ENCODE peak calls at places on chromosomes 6 and 20, in eight cellular contexts. One of them, this sample, is unnamed.

GRCh38 chr20:49668181-49668877 is 45.3 kb downstream of the B4GALT5 start:
- DNase-seq in astrocyte of the spinal cord: no peak
- DNase-seq in pancreas: no peak
- DNase-seq in hepatocyte: no peak
- DNase-seq in fibroblast of the aortic adventitia: no peak
- DNase-seq in brain microvascular endothelial cell: no peak
- DNase-seq in fibroblast of pulmonary artery: no peak
- DNase-seq in choroid plexus epithelial cell: no peak
- DNase-seq in this sample: peak

GRCh38 chr6:74991573-74992332 is 214.1 kb downstream of the COL12A1 start:
- DNase-seq in hepatocyte: no peak
- DNase-seq in fibroblast of the aortic adventitia: peak
- DNase-seq in fibroblast of pulmonary artery: peak
- DNase-seq in pancreas: no peak
- DNase-seq in astrocyte of the spinal cord: peak
- DNase-seq in brain microvascular endothelial cell: peak
- DNase-seq in choroid plexus epithelial cell: peak
- DNase-seq in this sample: no peak

GRCh38 chr6:33212857-33213165 is 4.5 kb downstream of the RING1 start:
- DNase-seq in hepatocyte: no peak
- DNase-seq in fibroblast of pulmonary artery: peak
- DNase-seq in brain microvascular endothelial cell: no peak
- DNase-seq in fibroblast of the aortic adventitia: no peak
- DNase-seq in astrocyte of the spinal cord: no peak
- DNase-seq in choroid plexus epithelial cell: peak
- DNase-seq in pancreas: no peak
- DNase-seq in this sample: no peak

GRCh38 chr6:25009351-25009750 is 73.6 kb upstream of the RIPOR2 start:
- DNase-seq in choroid plexus epithelial cell: no peak
- DNase-seq in fibroblast of the aortic adventitia: no peak
- DNase-seq in astrocyte of the spinal cord: no peak
- DNase-seq in brain microvascular endothelial cell: no peak
- DNase-seq in pancreas: no peak
- DNase-seq in fibroblast of pulmonary artery: no peak
- DNase-seq in hepatocyte: no peak
- DNase-seq in this sample: no peak

GRCh38 chr20:44728835-44729342 is 13.7 kb downstream of the CCN5 start:
- DNase-seq in choroid plexus epithelial cell: peak
- DNase-seq in astrocyte of the spinal cord: peak
- DNase-seq in brain microvascular endothelial cell: peak
- DNase-seq in fibroblast of pulmonary artery: peak
- DNase-seq in pancreas: no peak
- DNase-seq in hepatocyte: peak
- DNase-seq in fibroblast of the aortic adventitia: peak
- DNase-seq in this sample: peak

GRCh38 chr20:62891111-62891510 is 29.5 kb upstream of the TCFL5 start:
- DNase-seq in pancreas: no peak
- DNase-seq in fibroblast of the aortic adventitia: no peak
- DNase-seq in choroid plexus epithelial cell: peak
- DNase-seq in brain microvascular endothelial cell: no peak
- DNase-seq in fibroblast of pulmonary artery: peak
- DNase-seq in astrocyte of the spinal cord: no peak
- DNase-seq in hepatocyte: no peak
- DNase-seq in this sample: no peak

GRCh38 chr6:105292689-105293339 is 110.1 kb downstream of the PREP start:
- DNase-seq in fibroblast of pulmonary artery: no peak
- DNase-seq in astrocyte of the spinal cord: no peak
- DNase-seq in pancreas: no peak
- DNase-seq in fibroblast of the aortic adventitia: no peak
- DNase-seq in hepatocyte: no peak
- DNase-seq in choroid plexus epithelial cell: no peak
- DNase-seq in brain microvascular endothelial cell: no peak
- DNase-seq in this sample: no peak

GRCh38 chr6:110741517-110741916 is 73.8 kb downstream of the CDK19 start:
- DNase-seq in brain microvascular endothelial cell: no peak
- DNase-seq in pancreas: no peak
- DNase-seq in fibroblast of pulmonary artery: no peak
- DNase-seq in choroid plexus epithelial cell: no peak
- DNase-seq in hepatocyte: no peak
- DNase-seq in fibroblast of the aortic adventitia: no peak
- DNase-seq in astrocyte of the spinal cord: no peak
- DNase-seq in this sample: no peak

GRCh38 chr6:39664173-39664572 is 61.0 kb downstream of the KIF6 start:
- DNase-seq in astrocyte of the spinal cord: no peak
- DNase-seq in brain microvascular endothelial cell: no peak
- DNase-seq in fibroblast of pulmonary artery: no peak
- DNase-seq in choroid plexus epithelial cell: peak
- DNase-seq in hepatocyte: no peak
- DNase-seq in pancreas: no peak
- DNase-seq in fibroblast of the aortic adventitia: no peak
- DNase-seq in this sample: no peak

GRCh38 chr20:63320616-63321147 is 27.7 kb downstream of the COL20A1 start:
- DNase-seq in hepatocyte: no peak
- DNase-seq in brain microvascular endothelial cell: no peak
- DNase-seq in fibroblast of the aortic adventitia: no peak
- DNase-seq in choroid plexus epithelial cell: no peak
- DNase-seq in fibroblast of pulmonary artery: no peak
- DNase-seq in pancreas: peak
- DNase-seq in astrocyte of the spinal cord: no peak
- DNase-seq in this sample: peak

GRCh38 chr20:52747736-52748135 is 224.4 kb upstream of the TSHZ2 start:
- DNase-seq in fibroblast of pulmonary artery: peak
- DNase-seq in hepatocyte: peak
- DNase-seq in brain microvascular endothelial cell: no peak
- DNase-seq in choroid plexus epithelial cell: no peak
- DNase-seq in pancreas: peak
- DNase-seq in astrocyte of the spinal cord: no peak
- DNase-seq in fibroblast of the aortic adventitia: peak
- DNase-seq in this sample: no peak

GRCh38 chr6:17865798-17866725 is 121.4 kb downstream of the KIF13A start:
- DNase-seq in hepatocyte: peak
- DNase-seq in astrocyte of the spinal cord: peak
- DNase-seq in choroid plexus epithelial cell: peak
- DNase-seq in pancreas: peak
- DNase-seq in fibroblast of the aortic adventitia: peak
- DNase-seq in fibroblast of pulmonary artery: peak
- DNase-seq in brain microvascular endothelial cell: peak
- DNase-seq in this sample: no peak

GRCh38 chr20:50323777-50324604 is 133.4 kb downstream of the CEBPB start:
- DNase-seq in fibroblast of the aortic adventitia: no peak
- DNase-seq in hepatocyte: no peak
- DNase-seq in pancreas: no peak
- DNase-seq in brain microvascular endothelial cell: no peak
- DNase-seq in choroid plexus epithelial cell: no peak
- DNase-seq in fibroblast of pulmonary artery: no peak
- DNase-seq in astrocyte of the spinal cord: no peak
- DNase-seq in this sample: peak

GRCh38 chr6:109686566-109686965 is 4.4 kb downstream of the AK9 start:
- DNase-seq in fibroblast of pulmonary artery: no peak
- DNase-seq in brain microvascular endothelial cell: no peak
- DNase-seq in astrocyte of the spinal cord: no peak
- DNase-seq in pancreas: no peak
- DNase-seq in choroid plexus epithelial cell: peak
- DNase-seq in fibroblast of the aortic adventitia: peak
- DNase-seq in hepatocyte: no peak
- DNase-seq in this sample: no peak

GRCh38 chr20:29472606-29473005 is 1784.9 kb upstream of the DEFB115 start:
- DNase-seq in fibroblast of the aortic adventitia: no peak
- DNase-seq in choroid plexus epithelial cell: no peak
- DNase-seq in brain microvascular endothelial cell: no peak
- DNase-seq in astrocyte of the spinal cord: no peak
- DNase-seq in hepatocyte: no peak
- DNase-seq in fibroblast of pulmonary artery: no peak
- DNase-seq in pancreas: no peak
- DNase-seq in this sample: no peak

GRCh38 chr6:169689247-169689646 is 12.6 kb downstream of the WDR27 start:
- DNase-seq in brain microvascular endothelial cell: no peak
- DNase-seq in choroid plexus epithelial cell: peak
- DNase-seq in hepatocyte: no peak
- DNase-seq in fibroblast of pulmonary artery: peak
- DNase-seq in fibroblast of the aortic adventitia: peak
- DNase-seq in astrocyte of the spinal cord: peak
- DNase-seq in pancreas: no peak
- DNase-seq in this sample: no peak

GRCh38 chr20:63963784-63964301 is 5.9 kb downstream of the ZNF512B start:
- DNase-seq in astrocyte of the spinal cord: no peak
- DNase-seq in brain microvascular endothelial cell: no peak
- DNase-seq in fibroblast of the aortic adventitia: no peak
- DNase-seq in hepatocyte: no peak
- DNase-seq in fibroblast of pulmonary artery: no peak
- DNase-seq in choroid plexus epithelial cell: no peak
- DNase-seq in pancreas: no peak
- DNase-seq in this sample: no peak

GRCh38 chr20:18279231-18279630 is 9.1 kb upstream of the ZNF133 start:
- DNase-seq in choroid plexus epithelial cell: no peak
- DNase-seq in astrocyte of the spinal cord: no peak
- DNase-seq in hepatocyte: no peak
- DNase-seq in brain microvascular endothelial cell: no peak
- DNase-seq in pancreas: no peak
- DNase-seq in fibroblast of pulmonary artery: no peak
- DNase-seq in fibroblast of the aortic adventitia: no peak
- DNase-seq in this sample: no peak

GRCh38 chr6:5541751-5542432 is 280.6 kb downstream of the FARS2 start:
- DNase-seq in fibroblast of pulmonary artery: peak
- DNase-seq in astrocyte of the spinal cord: no peak
- DNase-seq in hepatocyte: peak
- DNase-seq in choroid plexus epithelial cell: peak
- DNase-seq in pancreas: no peak
- DNase-seq in brain microvascular endothelial cell: peak
- DNase-seq in fibroblast of the aortic adventitia: peak
- DNase-seq in this sample: no peak

GRCh38 chr6:72784581-72784980 is 162.7 kb downstream of the KCNQ5 start:
- DNase-seq in fibroblast of pulmonary artery: peak
- DNase-seq in fibroblast of the aortic adventitia: peak
- DNase-seq in brain microvascular endothelial cell: peak
- DNase-seq in astrocyte of the spinal cord: peak
- DNase-seq in hepatocyte: no peak
- DNase-seq in choroid plexus epithelial cell: no peak
- DNase-seq in pancreas: no peak
- DNase-seq in this sample: no peak

GRCh38 chr6:12750416-12750815 is 33.8 kb downstream of the PHACTR1 start:
- DNase-seq in pancreas: no peak
- DNase-seq in fibroblast of the aortic adventitia: no peak
- DNase-seq in fibroblast of pulmonary artery: no peak
- DNase-seq in brain microvascular endothelial cell: no peak
- DNase-seq in hepatocyte: no peak
- DNase-seq in choroid plexus epithelial cell: no peak
- DNase-seq in astrocyte of the spinal cord: no peak
- DNase-seq in this sample: no peak

DNA sequence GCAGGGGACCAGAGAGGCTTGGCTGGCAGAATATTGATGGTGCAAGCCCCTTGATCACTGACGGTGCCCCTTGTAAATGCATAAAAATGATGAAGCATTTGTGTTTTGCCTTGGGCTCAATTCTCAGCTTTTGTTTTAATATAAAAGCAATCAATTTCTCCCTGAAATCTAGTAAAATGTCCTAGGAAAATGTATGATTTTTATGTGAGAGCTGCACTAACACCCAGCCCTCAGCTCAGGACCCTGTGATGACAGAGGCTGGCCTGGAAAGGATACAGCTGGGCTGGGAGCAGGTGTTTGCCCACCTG is 84.7 kb upstream of the PHACTR3 start:
- DNase-seq in fibroblast of pulmonary artery: no peak
- DNase-seq in hepatocyte: no peak
- DNase-seq in fibroblast of the aortic adventitia: no peak
- DNase-seq in pancreas: no peak
- DNase-seq in brain microvascular endothelial cell: no peak
- DNase-seq in astrocyte of the spinal cord: no peak
- DNase-seq in choroid plexus epithelial cell: no peak
- DNase-seq in this sample: no peak
- TF ChIP-seq CTCF in fibroblast of pulmonary artery: no peak
- TF ChIP-seq CTCF in hepatocyte: no peak
- TF ChIP-seq CTCF in fibroblast of the aortic adventitia: no peak
- TF ChIP-seq CTCF in pancreas: no peak
- TF ChIP-seq CTCF in brain microvascular endothelial cell: no peak
- TF ChIP-seq CTCF in astrocyte of the spinal cord: no peak
- TF ChIP-seq CTCF in choroid plexus epithelial cell: no peak
- TF ChIP-seq CTCF in this sample: peak

GRCh38 chr6:158039571-158040050 is 57.9 kb downstream of the SYNJ2 start:
- DNase-seq in brain microvascular endothelial cell: peak
- DNase-seq in astrocyte of the spinal cord: peak
- DNase-seq in fibroblast of the aortic adventitia: no peak
- DNase-seq in pancreas: peak
- DNase-seq in fibroblast of pulmonary artery: no peak
- DNase-seq in choroid plexus epithelial cell: peak
- DNase-seq in hepatocyte: no peak
- DNase-seq in this sample: peak

GRCh38 chr6:158039178-158039557 is 57.5 kb downstream of the SYNJ2 start:
- DNase-seq in pancreas: no peak
- DNase-seq in fibroblast of the aortic adventitia: no peak
- DNase-seq in brain microvascular endothelial cell: peak
- DNase-seq in fibroblast of pulmonary artery: no peak
- DNase-seq in choroid plexus epithelial cell: peak
- DNase-seq in astrocyte of the spinal cord: peak
- DNase-seq in hepatocyte: peak
- DNase-seq in this sample: peak

GRCh38 chr6:158037771-158038170 is 56.1 kb downstream of the SYNJ2 start:
- DNase-seq in choroid plexus epithelial cell: no peak
- DNase-seq in brain microvascular endothelial cell: no peak
- DNase-seq in fibroblast of the aortic adventitia: no peak
- DNase-seq in astrocyte of the spinal cord: no peak
- DNase-seq in hepatocyte: peak
- DNase-seq in fibroblast of pulmonary artery: no peak
- DNase-seq in pancreas: no peak
- DNase-seq in this sample: peak

GRCh38 chr6:158037021-158037420 is 55.4 kb downstream of the SYNJ2 start:
- DNase-seq in fibroblast of the aortic adventitia: no peak
- DNase-seq in hepatocyte: no peak
- DNase-seq in fibroblast of pulmonary artery: no peak
- DNase-seq in astrocyte of the spinal cord: no peak
- DNase-seq in brain microvascular endothelial cell: no peak
- DNase-seq in pancreas: no peak
- DNase-seq in choroid plexus epithelial cell: no peak
- DNase-seq in this sample: peak

GRCh38 chr6:158038291-158039177 is 56.9 kb downstream of the SYNJ2 start:
- DNase-seq in choroid plexus epithelial cell: no peak
- DNase-seq in brain microvascular endothelial cell: no peak
- DNase-seq in fibroblast of pulmonary artery: no peak
- DNase-seq in astrocyte of the spinal cord: no peak
- DNase-seq in hepatocyte: peak
- DNase-seq in pancreas: no peak
- DNase-seq in fibroblast of the aortic adventitia: no peak
- DNase-seq in this sample: peak
- H3K4me3 ChIP-seq in choroid plexus epithelial cell: no peak
- H3K4me3 ChIP-seq in brain microvascular endothelial cell: no peak
- H3K4me3 ChIP-seq in fibroblast of pulmonary artery: no peak
- H3K4me3 ChIP-seq in astrocyte of the spinal cord: no peak
- H3K4me3 ChIP-seq in hepatocyte: no peak
- H3K4me3 ChIP-seq in pancreas: no peak
- H3K4me3 ChIP-seq in fibroblast of the aortic adventitia: no peak
- H3K4me3 ChIP-seq in this sample: no peak

GRCh38 chr6:125074120-125074519 is 79.5 kb upstream of the TPD52L1 start:
- DNase-seq in fibroblast of pulmonary artery: no peak
- DNase-seq in hepatocyte: no peak
- DNase-seq in fibroblast of the aortic adventitia: no peak
- DNase-seq in brain microvascular endothelial cell: no peak
- DNase-seq in astrocyte of the spinal cord: no peak
- DNase-seq in choroid plexus epithelial cell: no peak
- DNase-seq in pancreas: no peak
- DNase-seq in this sample: no peak
- TF ChIP-seq CTCF in fibroblast of pulmonary artery: no peak
- TF ChIP-seq CTCF in hepatocyte: no peak
- TF ChIP-seq CTCF in fibroblast of the aortic adventitia: no peak
- TF ChIP-seq CTCF in brain microvascular endothelial cell: no peak
- TF ChIP-seq CTCF in astrocyte of the spinal cord: no peak
- TF ChIP-seq CTCF in choroid plexus epithelial cell: no peak
- TF ChIP-seq CTCF in pancreas: no peak
- TF ChIP-seq CTCF in this sample: no peak

GRCh38 chr6:10384333-10384718 is 30.5 kb downstream of the TFAP2A start:
- DNase-seq in hepatocyte: no peak
- DNase-seq in fibroblast of pulmonary artery: no peak
- DNase-seq in choroid plexus epithelial cell: no peak
- DNase-seq in fibroblast of the aortic adventitia: no peak
- DNase-seq in brain microvascular endothelial cell: no peak
- DNase-seq in pancreas: no peak
- DNase-seq in astrocyte of the spinal cord: no peak
- DNase-seq in this sample: no peak
- H3K4me3 ChIP-seq in hepatocyte: peak
- H3K4me3 ChIP-seq in fibroblast of pulmonary artery: no peak
- H3K4me3 ChIP-seq in choroid plexus epithelial cell: no peak
- H3K4me3 ChIP-seq in fibroblast of the aortic adventitia: no peak
- H3K4me3 ChIP-seq in brain microvascular endothelial cell: no peak
- H3K4me3 ChIP-seq in pancreas: no peak
- H3K4me3 ChIP-seq in astrocyte of the spinal cord: no peak
- H3K4me3 ChIP-seq in this sample: no peak

This sample was measured in upper lobe of right lung.